ENCODE peak calls at places on chromosomes 11 and 22, in nine cellular contexts. W, A, B, D, E, K, M, R and J are unnamed samples. For H3K4me1, the result is how much of the 10 kb centered on the place peaks cover.

GRCh38 chr11:61904539-61905048 is 12.8 kb downstream of the RAB3IL1 start:
- DNase-seq in R (peak), W (no peak), B (no peak), E (no peak), M (no peak), D (no peak), A (no peak), K (no peak), J (no peak)

GRCh38 chr11:129295746-129296145 is 79.9 kb upstream of the BARX2 start:
- DNase-seq in D (no peak), B (no peak), W (no peak), K (no peak), M (peak), E (no peak), R (no peak), A (no peak), J (no peak)

GRCh38 chr11:57484141-57484710 is 23.9 kb downstream of the RTN4RL2 start:
- DNase-seq in B (no peak), K (peak), D (no peak), R (no peak), E (no peak), W (no peak), M (no peak), A (no peak), J (no peak)

GRCh38 chr22:35783943-35784614 is 66.4 kb downstream of the APOL5 start:
- DNase-seq in B (no peak), K (no peak), D (no peak), M (peak), R (no peak), A (no peak), W (peak), E (no peak), J (no peak)

GRCh38 chr11:81658722-81659121 is 1074.9 kb downstream of the FAM181B start:
- DNase-seq in B (peak), R (no peak), K (peak), M (peak), E (no peak), W (peak), D (no peak), A (no peak), J (no peak)

GRCh38 chr11:74754507-74755255 is 6.0 kb downstream of the RNF169 start:
- DNase-seq in M (peak), R (no peak), W (peak), B (no peak), E (no peak), K (no peak), D (no peak), A (no peak), J (peak)

GRCh38 chr11:129408865-129409444 is 33.3 kb downstream of the BARX2 start:
- DNase-seq in B (no peak), D (no peak), R (peak), K (no peak), W (no peak), E (no peak), A (no peak), M (no peak), J (no peak)

GRCh38 chr11:31240340-31240904 is 129.1 kb downstream of the DCDC1 start:
- DNase-seq in D (no peak), A (peak), K (peak), M (peak), B (peak), E (no peak), R (no peak), W (peak), J (no peak)

GRCh38 chr11:15199693-15200092 is 85.0 kb downstream of the INSC start:
- DNase-seq in D (no peak), M (peak), R (no peak), B (no peak), K (no peak), E (no peak), W (peak), A (no peak), J (no peak)

GRCh38 chr11:26949846-26950245 is 44.1 kb upstream of the FIBIN start:
- DNase-seq in K (no peak), A (no peak), E (no peak), R (no peak), B (no peak), D (no peak), W (no peak), M (peak), J (no peak)

GRCh38 chr22:43001271-43002197 is 13.4 kb downstream of the PACSIN2 start:
- DNase-seq in A (no peak), K (peak), D (no peak), M (peak), E (peak), W (no peak), B (no peak), R (no peak), J (no peak)

GRCh38 chr22:19704355-19705015 is 9.8 kb upstream of the SEPTIN5 start:
- DNase-seq in A (no peak), D (no peak), W (no peak), E (peak), M (no peak), K (no peak), B (no peak), R (no peak), J (no peak)

GRCh38 chr11:22703040-22703439 is 36.6 kb downstream of the GAS2 start:
- DNase-seq in A (peak), D (no peak), W (peak), M (peak), K (no peak), B (no peak), E (no peak), R (no peak), J (peak)

GRCh38 chr11:62909107-62909894 is 11.9 kb downstream of the CHRM1 start:
- DNase-seq in B (peak), W (peak), A (peak), D (peak), R (no peak), M (peak), E (peak), K (peak), J (peak)

GRCh38 chr11:108500721-108501120 is 2.5 kb upstream of the POGLUT3 start:
- DNase-seq in A (no peak), W (no peak), D (no peak), M (no peak), R (no peak), K (no peak), E (no peak), B (no peak), J (no peak)

GRCh38 chr11:90220391-90220790 is 2.5 kb downstream of the CHORDC1 start:
- DNase-seq in D (no peak), A (no peak), K (no peak), W (peak), R (no peak), M (peak), E (no peak), B (no peak), J (no peak)

GRCh38 chr22:31615940-31616314 is 46.1 kb downstream of the PISD start:
- DNase-seq in R (no peak), W (no peak), A (no peak), M (no peak), K (no peak), E (no peak), D (peak), B (no peak), J (no peak)

GRCh38 chr11:115503886-115504278 is 333 bp downstream of the CADM1 start:
- DNase-seq in E (no peak), M (no peak), K (no peak), R (no peak), A (no peak), D (no peak), W (no peak), B (peak), J (no peak)

GRCh38 chr22:35995772-35996171 is 32.9 kb downstream of the RBFOX2 start:
- DNase-seq in D (peak), W (peak), B (no peak), A (no peak), R (no peak), E (peak), M (peak), K (no peak), J (peak)

GRCh38 chr11:124669193-124669592 is 4.3 kb downstream of the SIAE start:
- DNase-seq in A (peak), W (peak), R (peak), B (peak), E (no peak), K (peak), M (peak), D (no peak), J (peak)

GRCh38 chr11:123762422-123762821 is 8.1 kb upstream of the OR6X1 start:
- DNase-seq in D (no peak), M (no peak), A (no peak), R (no peak), W (no peak), E (no peak), B (no peak), K (no peak), J (no peak)

GRCh38 chr22:36435516-36436415 is 45.7 kb downstream of the TXN2 start:
- DNase-seq in D (no peak), R (peak), K (no peak), B (no peak), W (no peak), E (no peak), M (no peak), A (no peak), J (no peak)

GRCh38 chr22:41682033-41682807 is 6.4 kb downstream of the SNU13 start:
- DNase-seq in M (peak), W (peak), K (peak), D (peak), E (peak), R (peak), B (peak), A (peak), J (peak)

GRCh38 chr11:109304159-109304558 is 117.8 kb upstream of the C11orf87 start:
- DNase-seq in K (no peak), M (peak), R (no peak), B (no peak), A (no peak), W (peak), E (no peak), D (no peak), J (no peak)

GRCh38 chr11:47271961-47272661 is 2.2 kb downstream of the MADD start:
- DNase-seq in K (peak), R (no peak), A (no peak), B (peak), W (no peak), E (no peak), M (no peak), D (no peak), J (no peak)

GRCh38 chr11:125091247-125091876 is 20.1 kb downstream of the TMEM218 start:
- DNase-seq in B (peak), E (peak), W (peak), R (peak), A (no peak), K (peak), D (no peak), M (peak), J (peak)

DNA sequence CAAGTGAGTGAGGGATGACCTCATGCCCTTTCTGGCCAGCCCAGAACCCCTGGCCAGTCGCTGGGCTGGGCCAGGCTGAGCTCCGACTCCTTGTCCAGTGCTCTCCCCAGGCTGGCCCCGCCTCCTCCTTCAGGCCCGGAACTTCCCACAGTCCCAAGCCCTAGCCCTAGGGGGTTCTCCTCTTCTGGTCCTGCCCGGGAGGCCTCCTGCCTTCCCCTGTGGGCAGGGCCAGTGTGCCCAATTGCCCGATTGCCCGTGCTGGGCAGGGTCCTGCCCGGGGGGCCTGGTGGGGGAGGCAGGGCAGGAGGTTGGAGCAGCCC is 4.2 kb downstream of the TCIRG1 start:
- DNase-seq in A (no peak), K (no peak), B (peak), M (no peak), R (no peak), D (no peak), E (peak), W (no peak), J (no peak)
- H3K27ac ChIP-seq in A (no peak), K (no peak), B (no peak), M (no peak), R (no peak), D (no peak), E (peak), W (no peak), J (no peak)

DNA sequence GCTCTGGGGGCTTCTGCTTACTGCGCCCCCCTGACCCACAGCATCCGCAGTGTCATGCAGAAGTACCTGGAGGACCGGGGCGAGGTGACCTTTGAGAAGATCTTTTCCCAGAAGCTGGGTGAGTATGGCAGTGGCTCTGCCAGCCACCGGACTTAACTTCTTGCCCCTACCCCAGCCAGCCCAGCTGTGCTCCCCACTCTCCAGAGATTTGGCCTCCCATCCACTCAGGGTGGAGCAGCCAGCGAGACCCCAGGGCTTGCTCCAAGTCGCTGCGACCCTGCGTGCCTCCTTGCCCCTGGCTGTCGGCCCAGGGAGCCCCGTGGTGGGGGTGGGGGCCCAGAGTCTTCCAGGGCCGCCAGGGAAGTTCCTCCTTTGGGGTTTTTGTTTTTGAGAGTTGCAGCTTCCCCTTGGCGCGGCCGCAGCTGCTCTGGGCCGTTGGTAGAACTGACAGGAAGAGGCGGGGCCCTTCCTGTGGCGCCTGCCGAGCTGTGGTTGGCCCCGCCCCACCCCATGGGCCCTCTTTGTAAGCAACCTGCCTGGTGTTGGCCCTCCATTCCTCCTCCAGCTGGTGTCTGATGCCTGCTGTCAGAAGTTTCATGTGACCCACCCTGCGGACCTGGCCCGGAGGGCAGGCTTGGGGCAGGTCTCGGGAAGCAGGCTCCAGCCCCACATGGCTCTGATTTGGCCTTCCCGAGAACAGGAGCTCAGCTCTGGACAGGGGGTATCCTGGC is 11.1 kb downstream of the GRK2 start:
- DNase-seq in E (peak), M (peak), B (no peak), A (no peak), W (no peak), R (peak), D (peak), K (peak), J (peak)
- H3K4me1 ChIP-seq in E (half or more), M (under half), B (under half), A (under half), W (under half), R (half or more), D (half or more), K (half or more), J (half or more)

DNA sequence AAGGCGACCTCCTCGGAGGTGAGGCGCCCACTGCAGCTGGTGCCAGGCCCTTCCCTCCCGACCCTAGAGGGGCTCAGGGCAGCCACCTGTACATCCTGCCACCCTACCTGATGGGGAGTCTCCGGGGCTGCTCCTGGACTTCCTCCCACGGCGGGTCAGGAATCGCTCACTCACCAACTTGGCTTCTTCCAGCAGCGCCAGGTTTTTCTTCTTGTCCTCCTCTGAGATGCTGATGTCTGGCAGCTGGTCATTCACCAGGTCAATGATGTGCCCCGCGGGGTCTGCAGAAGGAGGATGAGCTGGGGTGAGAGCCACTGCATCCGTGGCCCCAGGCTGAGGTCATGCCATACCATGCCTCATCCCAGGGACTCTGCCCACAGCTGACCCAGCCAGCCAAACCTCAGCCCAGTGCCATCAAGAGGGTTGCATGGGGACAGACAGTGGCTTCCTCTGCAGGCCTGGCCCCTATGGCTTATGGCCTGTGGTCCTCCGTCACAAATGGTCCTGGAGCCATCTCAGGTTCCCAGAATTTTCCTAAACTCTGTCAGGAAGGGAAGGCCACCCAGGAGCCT is 61.1 kb upstream of the LYVE1 start:
- DNase-seq in D (no peak), E (peak), R (no peak), B (no peak), M (no peak), W (no peak), K (no peak), A (no peak), J (no peak)
- H3K27ac ChIP-seq in D (no peak), E (peak), R (no peak), B (no peak), M (no peak), W (no peak), K (no peak), A (peak), J (no peak)

GRCh38 chr11:118435893-118436624 is at the start of gene KMT2A:
- DNase-seq in A (peak), D (peak), R (peak), M (peak), K (peak), E (peak), B (peak), W (peak), J (peak)

GRCh38 chr11:118436639-118437045 is 350 bp downstream of the KMT2A start:
- DNase-seq in W (peak), K (peak), B (no peak), E (peak), A (no peak), R (no peak), D (peak), M (peak), J (peak)

GRCh38 chr11:118437736-118438125 is 1.4 kb downstream of the KMT2A start:
- DNase-seq in R (peak), W (peak), K (peak), A (no peak), D (no peak), E (peak), B (peak), M (peak), J (no peak)

GRCh38 chr11:118438314-118438931 is 2.1 kb downstream of the KMT2A start:
- DNase-seq in M (peak), W (peak), R (peak), K (peak), D (no peak), A (no peak), E (peak), B (peak), J (peak)

GRCh38 chr11:118437046-118437735 is 899 bp downstream of the KMT2A start:
- DNase-seq in M (peak), K (peak), D (peak), A (no peak), E (peak), B (peak), W (peak), R (peak), J (peak)
- H3K4me1 ChIP-seq in M (under half), K (under half), D (half or more), A (under half), E (half or more), B (under half), W (under half), R (under half), J (under half)

GRCh38 chr11:68855205-68855978 is 13.7 kb upstream of the CPT1A start:
- DNase-seq in B (peak), W (no peak), K (no peak), E (no peak), D (peak), A (no peak), M (peak), R (no peak), J (peak)
- H3K27ac ChIP-seq in B (no peak), W (no peak), K (no peak), E (peak), D (peak), A (no peak), M (no peak), R (no peak), J (no peak)

GRCh38 chr22:38503021-38503420 is 3.1 kb downstream of the DDX17 start:
- DNase-seq in K (no peak), B (no peak), M (no peak), A (no peak), D (no peak), R (no peak), W (no peak), E (no peak), J (no peak)
- H3K4me1 ChIP-seq in K (under half), B (under half), M (under half), A (under half), D (half or more), R (under half), W (under half), E (half or more), J (under half)

DNA sequence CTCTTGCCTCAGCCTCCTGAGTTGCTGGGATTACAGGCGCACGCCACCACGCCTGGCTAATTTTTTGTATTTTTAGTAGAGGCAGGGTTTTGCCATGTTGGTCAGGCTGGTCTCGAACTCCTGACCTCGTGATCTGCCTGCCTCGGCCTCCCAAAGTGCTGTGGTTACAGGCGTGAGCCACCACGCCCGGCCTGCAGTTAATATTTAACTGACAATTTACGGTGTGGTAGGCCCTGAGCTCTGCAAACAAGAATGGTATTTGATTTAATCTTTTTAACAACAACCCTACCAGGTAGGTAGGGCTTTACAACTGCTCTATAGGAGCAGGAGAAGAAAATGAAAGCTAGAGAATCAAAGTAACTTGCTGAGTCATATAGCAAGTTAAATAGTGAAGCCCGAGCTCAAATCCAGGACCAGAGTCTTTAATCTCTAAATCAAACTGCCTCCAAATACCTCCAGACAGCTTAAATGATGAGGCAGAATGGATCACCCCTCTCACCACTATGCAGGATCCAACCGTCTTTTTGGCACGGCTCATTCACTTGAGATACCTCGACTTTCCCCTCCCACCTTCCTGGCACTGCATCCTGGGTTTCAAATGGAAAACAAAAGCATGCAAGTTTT is 9.4 kb downstream of the UEVLD start:
- DNase-seq in D (no peak), E (no peak), M (no peak), K (no peak), A (no peak), R (no peak), W (no peak), B (no peak), J (no peak)
- H3K27ac ChIP-seq in D (no peak), E (no peak), M (no peak), K (no peak), A (peak), R (no peak), W (no peak), B (no peak), J (no peak)